ENCODE peak calls at places on chromosomes 13 and 19, in nine cellular contexts. One of them, this sample, is unnamed.

GRCh38 chr19:40395956-40396355 is 6.0 kb upstream of the HIPK4 start:
- DNase-seq in H9: no peak
- DNase-seq in tibial nerve: no peak
- DNase-seq in tibial artery: no peak
- DNase-seq in AG10803: no peak
- DNase-seq in fibroblast of pulmonary artery: no peak
- DNase-seq in nephron progenitor cell: no peak
- DNase-seq in AG04449: no peak
- DNase-seq in choroid plexus epithelial cell: no peak
- DNase-seq in this sample: no peak

GRCh38 chr13:110554227-110554836 is 7.2 kb downstream of the RAB20 start:
- DNase-seq in fibroblast of pulmonary artery: no peak
- DNase-seq in AG10803: no peak
- DNase-seq in AG04449: no peak
- DNase-seq in choroid plexus epithelial cell: no peak
- DNase-seq in tibial nerve: no peak
- DNase-seq in H9: no peak
- DNase-seq in nephron progenitor cell: no peak
- DNase-seq in tibial artery: no peak
- DNase-seq in this sample: no peak

GRCh38 chr19:46784262-46785053 is 3.9 kb downstream of the SLC1A5 start:
- DNase-seq in AG04449: peak
- DNase-seq in tibial nerve: peak
- DNase-seq in H9: peak
- DNase-seq in choroid plexus epithelial cell: peak
- DNase-seq in fibroblast of pulmonary artery: peak
- DNase-seq in nephron progenitor cell: peak
- DNase-seq in tibial artery: peak
- DNase-seq in AG10803: peak
- DNase-seq in this sample: peak

GRCh38 chr13:23504188-23504587 is 66.0 kb upstream of the TNFRSF19 start:
- DNase-seq in tibial nerve: no peak
- DNase-seq in nephron progenitor cell: no peak
- DNase-seq in fibroblast of pulmonary artery: no peak
- DNase-seq in choroid plexus epithelial cell: no peak
- DNase-seq in tibial artery: no peak
- DNase-seq in AG04449: no peak
- DNase-seq in H9: no peak
- DNase-seq in AG10803: peak
- DNase-seq in this sample: no peak

GRCh38 chr13:34847751-34848150 is 94.3 kb upstream of the NBEA start:
- DNase-seq in H9: peak
- DNase-seq in choroid plexus epithelial cell: no peak
- DNase-seq in tibial artery: no peak
- DNase-seq in tibial nerve: no peak
- DNase-seq in fibroblast of pulmonary artery: no peak
- DNase-seq in AG04449: no peak
- DNase-seq in nephron progenitor cell: peak
- DNase-seq in AG10803: no peak
- DNase-seq in this sample: peak

GRCh38 chr13:37364024-37364423 is 234.5 kb downstream of the POSTN start:
- DNase-seq in nephron progenitor cell: no peak
- DNase-seq in choroid plexus epithelial cell: no peak
- DNase-seq in AG04449: no peak
- DNase-seq in AG10803: peak
- DNase-seq in H9: no peak
- DNase-seq in tibial artery: no peak
- DNase-seq in tibial nerve: no peak
- DNase-seq in fibroblast of pulmonary artery: peak
- DNase-seq in this sample: no peak

GRCh38 chr13:78609464-78610205 is 6.3 kb upstream of the POU4F1 start:
- DNase-seq in choroid plexus epithelial cell: no peak
- DNase-seq in H9: peak
- DNase-seq in AG04449: no peak
- DNase-seq in fibroblast of pulmonary artery: no peak
- DNase-seq in tibial nerve: no peak
- DNase-seq in nephron progenitor cell: no peak
- DNase-seq in tibial artery: no peak
- DNase-seq in AG10803: no peak
- DNase-seq in this sample: no peak

GRCh38 chr19:32651729-32652140 is 23.2 kb downstream of the ANKRD27 start:
- DNase-seq in fibroblast of pulmonary artery: no peak
- DNase-seq in tibial nerve: no peak
- DNase-seq in nephron progenitor cell: peak
- DNase-seq in AG10803: no peak
- DNase-seq in choroid plexus epithelial cell: peak
- DNase-seq in H9: peak
- DNase-seq in tibial artery: no peak
- DNase-seq in AG04449: no peak
- DNase-seq in this sample: no peak

GRCh38 chr13:25170554-25171107 is 1.5 kb downstream of the AMER2 start:
- DNase-seq in nephron progenitor cell: peak
- DNase-seq in fibroblast of pulmonary artery: no peak
- DNase-seq in H9: no peak
- DNase-seq in AG04449: no peak
- DNase-seq in AG10803: no peak
- DNase-seq in tibial artery: no peak
- DNase-seq in tibial nerve: no peak
- DNase-seq in choroid plexus epithelial cell: peak
- DNase-seq in this sample: no peak

GRCh38 chr19:46860846-46861690 is at the start of gene ARHGAP35:
- DNase-seq in choroid plexus epithelial cell: peak
- DNase-seq in AG10803: no peak
- DNase-seq in fibroblast of pulmonary artery: no peak
- DNase-seq in H9: peak
- DNase-seq in AG04449: no peak
- DNase-seq in tibial nerve: no peak
- DNase-seq in tibial artery: peak
- DNase-seq in nephron progenitor cell: peak
- DNase-seq in this sample: no peak

GRCh38 chr13:65882810-65883209 is 1347.3 kb downstream of the PCDH9 start:
- DNase-seq in nephron progenitor cell: no peak
- DNase-seq in H9: no peak
- DNase-seq in AG10803: no peak
- DNase-seq in tibial nerve: no peak
- DNase-seq in AG04449: no peak
- DNase-seq in tibial artery: no peak
- DNase-seq in fibroblast of pulmonary artery: no peak
- DNase-seq in choroid plexus epithelial cell: no peak
- DNase-seq in this sample: no peak
- TF ChIP-seq CTCF in nephron progenitor cell: peak
- TF ChIP-seq CTCF in H9: peak
- TF ChIP-seq CTCF in AG10803: no peak
- TF ChIP-seq CTCF in tibial nerve: no peak
- TF ChIP-seq CTCF in AG04449: no peak
- TF ChIP-seq CTCF in tibial artery: no peak
- TF ChIP-seq CTCF in fibroblast of pulmonary artery: peak
- TF ChIP-seq CTCF in choroid plexus epithelial cell: peak
- TF ChIP-seq CTCF in this sample: no peak

GRCh38 chr13:45439781-45440462 is 21.7 kb upstream of the SLC25A30 start:
- DNase-seq in tibial artery: no peak
- DNase-seq in fibroblast of pulmonary artery: no peak
- DNase-seq in choroid plexus epithelial cell: peak
- DNase-seq in tibial nerve: no peak
- DNase-seq in AG10803: no peak
- DNase-seq in H9: no peak
- DNase-seq in nephron progenitor cell: no peak
- DNase-seq in AG04449: no peak
- DNase-seq in this sample: no peak

GRCh38 chr13:45446181-45446580 is 18.6 kb upstream of the COG3 start:
- DNase-seq in tibial artery: no peak
- DNase-seq in AG04449: no peak
- DNase-seq in nephron progenitor cell: no peak
- DNase-seq in tibial nerve: no peak
- DNase-seq in choroid plexus epithelial cell: peak
- DNase-seq in fibroblast of pulmonary artery: peak
- DNase-seq in H9: no peak
- DNase-seq in AG10803: peak
- DNase-seq in this sample: no peak

GRCh38 chr13:45445053-45445452 is 19.7 kb upstream of the COG3 start:
- DNase-seq in tibial nerve: no peak
- DNase-seq in nephron progenitor cell: no peak
- DNase-seq in H9: no peak
- DNase-seq in tibial artery: no peak
- DNase-seq in AG04449: no peak
- DNase-seq in AG10803: no peak
- DNase-seq in choroid plexus epithelial cell: no peak
- DNase-seq in fibroblast of pulmonary artery: no peak
- DNase-seq in this sample: no peak

GRCh38 chr13:45439000-45439399 is 20.8 kb upstream of the SLC25A30 start:
- DNase-seq in AG04449: no peak
- DNase-seq in tibial nerve: no peak
- DNase-seq in tibial artery: no peak
- DNase-seq in fibroblast of pulmonary artery: no peak
- DNase-seq in nephron progenitor cell: no peak
- DNase-seq in choroid plexus epithelial cell: no peak
- DNase-seq in AG10803: no peak
- DNase-seq in H9: no peak
- DNase-seq in this sample: no peak

DNA sequence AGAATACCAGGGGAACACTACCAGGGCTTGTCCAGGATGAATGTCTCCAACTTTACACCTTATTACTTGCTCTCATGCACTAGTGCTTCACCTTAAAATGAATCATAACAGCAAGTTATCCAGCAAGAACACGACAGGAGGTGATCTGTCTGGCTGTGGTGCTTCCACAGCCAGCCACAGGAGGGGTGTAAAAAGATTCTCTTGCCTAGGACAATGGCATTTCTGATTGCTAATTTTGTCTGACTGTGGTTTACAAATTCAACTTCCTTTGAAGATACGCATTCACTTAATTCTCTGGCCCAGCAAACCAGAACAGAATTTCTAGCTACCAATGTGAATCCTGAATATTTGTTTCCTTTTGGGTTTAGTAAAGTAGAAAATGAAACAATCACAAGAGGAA is 23.1 kb upstream of the COG3 start:
- DNase-seq in nephron progenitor cell: no peak
- DNase-seq in tibial artery: no peak
- DNase-seq in H9: no peak
- DNase-seq in choroid plexus epithelial cell: peak
- DNase-seq in AG10803: peak
- DNase-seq in tibial nerve: no peak
- DNase-seq in fibroblast of pulmonary artery: peak
- DNase-seq in AG04449: no peak
- DNase-seq in this sample: no peak
- TF ChIP-seq CTCF in nephron progenitor cell: no peak
- TF ChIP-seq CTCF in tibial artery: no peak
- TF ChIP-seq CTCF in H9: peak
- TF ChIP-seq CTCF in choroid plexus epithelial cell: peak
- TF ChIP-seq CTCF in AG10803: peak
- TF ChIP-seq CTCF in tibial nerve: no peak
- TF ChIP-seq CTCF in fibroblast of pulmonary artery: peak
- TF ChIP-seq CTCF in AG04449: peak
- TF ChIP-seq CTCF in this sample: no peak

GRCh38 chr19:1108291-1109031 is 4.7 kb downstream of the GPX4 start:
- DNase-seq in nephron progenitor cell: no peak
- DNase-seq in fibroblast of pulmonary artery: no peak
- DNase-seq in H9: no peak
- DNase-seq in tibial nerve: no peak
- DNase-seq in AG10803: no peak
- DNase-seq in choroid plexus epithelial cell: no peak
- DNase-seq in tibial artery: no peak
- DNase-seq in AG04449: no peak
- DNase-seq in this sample: no peak

GRCh38 chr19:1105873-1106840 is 2.4 kb downstream of the GPX4 start:
- DNase-seq in H9: no peak
- DNase-seq in AG10803: peak
- DNase-seq in nephron progenitor cell: no peak
- DNase-seq in tibial artery: no peak
- DNase-seq in tibial nerve: no peak
- DNase-seq in fibroblast of pulmonary artery: no peak
- DNase-seq in AG04449: no peak
- DNase-seq in choroid plexus epithelial cell: no peak
- DNase-seq in this sample: no peak

GRCh38 chr19:1105217-1105872 is 1.6 kb downstream of the GPX4 start:
- DNase-seq in tibial nerve: no peak
- DNase-seq in nephron progenitor cell: no peak
- DNase-seq in tibial artery: no peak
- DNase-seq in AG04449: no peak
- DNase-seq in AG10803: peak
- DNase-seq in fibroblast of pulmonary artery: no peak
- DNase-seq in choroid plexus epithelial cell: no peak
- DNase-seq in H9: no peak
- DNase-seq in this sample: no peak

GRCh38 chr19:1107655-1108261 is 4.0 kb downstream of the GPX4 start:
- DNase-seq in choroid plexus epithelial cell: peak
- DNase-seq in AG04449: no peak
- DNase-seq in tibial artery: no peak
- DNase-seq in AG10803: no peak
- DNase-seq in H9: no peak
- DNase-seq in fibroblast of pulmonary artery: peak
- DNase-seq in nephron progenitor cell: no peak
- DNase-seq in tibial nerve: no peak
- DNase-seq in this sample: no peak

GRCh38 chr19:1106841-1107654 is 3.3 kb downstream of the GPX4 start:
- DNase-seq in AG10803: peak
- DNase-seq in H9: no peak
- DNase-seq in choroid plexus epithelial cell: peak
- DNase-seq in AG04449: no peak
- DNase-seq in tibial nerve: no peak
- DNase-seq in nephron progenitor cell: no peak
- DNase-seq in tibial artery: no peak
- DNase-seq in fibroblast of pulmonary artery: peak
- DNase-seq in this sample: peak
- TF ChIP-seq CTCF in AG10803: peak
- TF ChIP-seq CTCF in H9: no peak
- TF ChIP-seq CTCF in choroid plexus epithelial cell: peak
- TF ChIP-seq CTCF in AG04449: no peak
- TF ChIP-seq CTCF in tibial nerve: no peak
- TF ChIP-seq CTCF in nephron progenitor cell: no peak
- TF ChIP-seq CTCF in tibial artery: no peak
- TF ChIP-seq CTCF in fibroblast of pulmonary artery: peak
- TF ChIP-seq CTCF in this sample: no peak

GRCh38 chr13:99367106-99367616 is 60.0 kb upstream of the GPR183 start:
- DNase-seq in H9: no peak
- DNase-seq in fibroblast of pulmonary artery: no peak
- DNase-seq in AG04449: no peak
- DNase-seq in nephron progenitor cell: no peak
- DNase-seq in AG10803: no peak
- DNase-seq in tibial nerve: no peak
- DNase-seq in choroid plexus epithelial cell: no peak
- DNase-seq in tibial artery: no peak
- DNase-seq in this sample: no peak
- TF ChIP-seq CTCF in H9: no peak
- TF ChIP-seq CTCF in fibroblast of pulmonary artery: no peak
- TF ChIP-seq CTCF in AG04449: no peak
- TF ChIP-seq CTCF in nephron progenitor cell: no peak
- TF ChIP-seq CTCF in AG10803: no peak
- TF ChIP-seq CTCF in tibial nerve: no peak
- TF ChIP-seq CTCF in choroid plexus epithelial cell: no peak
- TF ChIP-seq CTCF in tibial artery: no peak
- TF ChIP-seq CTCF in this sample: no peak

DNA sequence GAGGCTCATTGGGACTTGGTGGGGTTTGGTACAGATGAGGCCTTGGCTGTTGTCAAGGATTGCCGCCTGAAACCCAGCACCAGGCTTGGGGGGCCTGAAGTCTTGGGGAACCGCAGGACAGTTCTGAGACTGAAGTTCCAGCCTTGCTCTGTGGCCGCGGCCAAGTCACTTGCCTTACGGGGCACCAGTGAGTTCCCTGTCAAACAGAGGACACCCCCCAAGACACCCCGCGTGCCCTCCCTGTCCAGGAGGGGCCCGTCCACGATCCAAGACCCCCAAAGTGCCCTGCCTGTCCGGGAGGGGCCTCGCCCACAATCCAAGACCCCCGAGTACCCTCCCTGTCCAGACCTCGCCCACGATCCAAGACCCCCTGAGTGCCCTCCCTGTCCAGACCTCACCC is 2.5 kb downstream of the CDC34 start:
- DNase-seq in tibial nerve: no peak
- DNase-seq in H9: no peak
- DNase-seq in AG04449: no peak
- DNase-seq in fibroblast of pulmonary artery: no peak
- DNase-seq in tibial artery: no peak
- DNase-seq in nephron progenitor cell: no peak
- DNase-seq in choroid plexus epithelial cell: no peak
- DNase-seq in AG10803: no peak
- DNase-seq in this sample: no peak
- TF ChIP-seq CTCF in tibial nerve: no peak
- TF ChIP-seq CTCF in H9: no peak
- TF ChIP-seq CTCF in AG04449: no peak
- TF ChIP-seq CTCF in fibroblast of pulmonary artery: no peak
- TF ChIP-seq CTCF in tibial artery: no peak
- TF ChIP-seq CTCF in nephron progenitor cell: no peak
- TF ChIP-seq CTCF in choroid plexus epithelial cell: peak
- TF ChIP-seq CTCF in AG10803: no peak
- TF ChIP-seq CTCF in this sample: no peak